ENCODE peak calls at places on chromosomes 7 and 10, in six cellular contexts. One of them, this sample, is unnamed.

GRCh38 chr10:132579027-132579859 is 41.7 kb downstream of the INPP5A start:
- DNase-seq in heart right ventricle: no peak
- DNase-seq in colonic mucosa: no peak
- DNase-seq in AG04450: no peak
- DNase-seq in lung: no peak
- DNase-seq in adrenal gland: no peak
- DNase-seq in this sample: no peak

GRCh38 chr10:6083523-6084475 is 5.0 kb upstream of the RBM17 start:
- DNase-seq in AG04450: no peak
- DNase-seq in adrenal gland: no peak
- DNase-seq in lung: no peak
- DNase-seq in heart right ventricle: no peak
- DNase-seq in colonic mucosa: no peak
- DNase-seq in this sample: no peak

GRCh38 chr7:129376076-129376777 is 58.0 kb upstream of the STRIP2 start:
- DNase-seq in AG04450: no peak
- DNase-seq in adrenal gland: no peak
- DNase-seq in colonic mucosa: peak; percentile 85
- DNase-seq in lung: peak; percentile 48
- DNase-seq in heart right ventricle: peak; percentile 10
- DNase-seq in this sample: peak; percentile 67

GRCh38 chr7:157824819-157825121 is 488.0 kb downstream of the DNAJB6 start:
- DNase-seq in colonic mucosa: no peak
- DNase-seq in adrenal gland: no peak
- DNase-seq in heart right ventricle: no peak
- DNase-seq in lung: no peak
- DNase-seq in AG04450: no peak
- DNase-seq in this sample: no peak

GRCh38 chr7:78742694-78743093 is 710.8 kb downstream of the MAGI2 start:
- DNase-seq in colonic mucosa: no peak
- DNase-seq in adrenal gland: no peak
- DNase-seq in lung: no peak
- DNase-seq in AG04450: no peak
- DNase-seq in heart right ventricle: no peak
- DNase-seq in this sample: no peak

GRCh38 chr7:6533893-6534804 is 17.1 kb downstream of the GRID2IP start:
- DNase-seq in AG04450: no peak
- DNase-seq in heart right ventricle: no peak
- DNase-seq in adrenal gland: no peak
- DNase-seq in colonic mucosa: no peak
- DNase-seq in lung: no peak
- DNase-seq in this sample: no peak

GRCh38 chr10:13526952-13527863 is 1.6 kb downstream of the BEND7 start:
- DNase-seq in adrenal gland: no peak
- DNase-seq in AG04450: no peak
- DNase-seq in heart right ventricle: no peak
- DNase-seq in colonic mucosa: no peak
- DNase-seq in lung: no peak
- DNase-seq in this sample: no peak

GRCh38 chr10:76942556-76943416 is 694.8 kb downstream of the KCNMA1 start:
- DNase-seq in colonic mucosa: no peak
- DNase-seq in lung: no peak
- DNase-seq in heart right ventricle: no peak
- DNase-seq in AG04450: no peak
- DNase-seq in adrenal gland: no peak
- DNase-seq in this sample: no peak

GRCh38 chr7:75888464-75889222 is 9.8 kb downstream of the RHBDD2 start:
- DNase-seq in heart right ventricle: peak; percentile 32
- DNase-seq in lung: peak; percentile 54
- DNase-seq in AG04450: no peak
- DNase-seq in colonic mucosa: no peak
- DNase-seq in adrenal gland: peak; percentile 87
- DNase-seq in this sample: no peak

GRCh38 chr7:100829150-100829716 is 1.9 kb upstream of the EPHB4 start:
- DNase-seq in adrenal gland: peak; percentile 59
- DNase-seq in heart right ventricle: peak; percentile 79
- DNase-seq in AG04450: no peak
- DNase-seq in lung: no peak
- DNase-seq in colonic mucosa: peak; percentile 44
- DNase-seq in this sample: no peak

GRCh38 chr7:66202380-66202779 is 2.8 kb upstream of the TPST1 start:
- DNase-seq in heart right ventricle: no peak
- DNase-seq in colonic mucosa: no peak
- DNase-seq in AG04450: no peak
- DNase-seq in lung: no peak
- DNase-seq in adrenal gland: no peak
- DNase-seq in this sample: no peak

GRCh38 chr10:123551259-123551658 is 114.9 kb upstream of the GPR26 start:
- DNase-seq in colonic mucosa: no peak
- DNase-seq in adrenal gland: no peak
- DNase-seq in heart right ventricle: no peak
- DNase-seq in lung: peak; percentile 27
- DNase-seq in AG04450: no peak
- DNase-seq in this sample: no peak

GRCh38 chr7:151091431-151091830 is 5.2 kb downstream of the AGAP3 start:
- DNase-seq in heart right ventricle: no peak
- DNase-seq in lung: no peak
- DNase-seq in colonic mucosa: peak; percentile 78
- DNase-seq in AG04450: no peak
- DNase-seq in adrenal gland: peak; percentile 40
- DNase-seq in this sample: peak; percentile 40

GRCh38 chr7:65974876-65975275 is 7.1 kb downstream of the GUSB start:
- DNase-seq in lung: no peak
- DNase-seq in colonic mucosa: no peak
- DNase-seq in AG04450: no peak
- DNase-seq in heart right ventricle: no peak
- DNase-seq in adrenal gland: no peak
- DNase-seq in this sample: no peak

GRCh38 chr10:90484518-90484917 is 373.3 kb downstream of the HTR7 start:
- DNase-seq in adrenal gland: no peak
- DNase-seq in AG04450: no peak
- DNase-seq in heart right ventricle: peak; percentile 13
- DNase-seq in colonic mucosa: no peak
- DNase-seq in lung: no peak
- DNase-seq in this sample: peak; percentile 1

GRCh38 chr10:12140038-12140437 is 10.6 kb downstream of the SEC61A2 start:
- DNase-seq in AG04450: no peak
- DNase-seq in colonic mucosa: no peak
- DNase-seq in lung: no peak
- DNase-seq in adrenal gland: no peak
- DNase-seq in heart right ventricle: no peak
- DNase-seq in this sample: no peak

GRCh38 chr10:75108684-75109458 is 2.6 kb upstream of the SAMD8 start:
- DNase-seq in adrenal gland: peak; percentile 50
- DNase-seq in AG04450: no peak
- DNase-seq in lung: no peak
- DNase-seq in heart right ventricle: peak; percentile 28
- DNase-seq in colonic mucosa: no peak
- DNase-seq in this sample: peak; percentile 99

GRCh38 chr10:80289451-80290287 is at the start of gene MAT1A:
- DNase-seq in adrenal gland: no peak
- DNase-seq in lung: no peak
- DNase-seq in heart right ventricle: no peak
- DNase-seq in colonic mucosa: peak; percentile 39
- DNase-seq in AG04450: no peak
- DNase-seq in this sample: peak; percentile 18

GRCh38 chr10:75452997-75453396 is 21.6 kb downstream of the LRMDA start:
- DNase-seq in colonic mucosa: no peak
- DNase-seq in lung: no peak
- DNase-seq in adrenal gland: no peak
- DNase-seq in AG04450: no peak
- DNase-seq in heart right ventricle: no peak
- DNase-seq in this sample: no peak

DNA sequence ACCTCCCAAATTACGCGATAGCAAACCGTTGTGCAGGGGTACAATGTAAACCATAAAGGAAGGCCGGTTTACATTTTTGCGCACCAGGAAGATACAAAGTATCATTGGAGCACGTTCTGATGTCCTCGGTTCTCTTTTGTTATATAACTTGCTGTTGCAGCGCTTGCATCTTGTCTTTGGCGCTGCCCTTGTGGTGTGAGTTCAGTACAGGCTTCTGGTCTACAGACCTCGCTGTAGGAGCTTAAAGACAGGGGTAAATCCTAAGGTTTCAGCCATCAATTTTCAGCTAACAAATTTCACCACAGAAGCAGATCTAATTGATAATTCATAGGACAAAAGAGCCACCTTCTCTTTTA is 1.5 kb upstream of the MKX start:
- DNase-seq in heart right ventricle: no peak
- DNase-seq in lung: no peak
- DNase-seq in AG04450: no peak
- DNase-seq in colonic mucosa: no peak
- DNase-seq in adrenal gland: no peak
- DNase-seq in this sample: no peak
- H3K27me3 ChIP-seq in heart right ventricle: peaks cover 70% of the 10 kb centered on the region
- H3K27me3 ChIP-seq in lung: peaks cover 5% of the 10 kb centered on the region
- H3K27me3 ChIP-seq in AG04450: peaks cover 68% of the 10 kb centered on the region
- H3K27me3 ChIP-seq in colonic mucosa: peaks cover 47% of the 10 kb centered on the region
- H3K27me3 ChIP-seq in adrenal gland: peaks cover 74% of the 10 kb centered on the region
- H3K27me3 ChIP-seq in this sample: no peaks in the 10 kb centered on the region

DNA sequence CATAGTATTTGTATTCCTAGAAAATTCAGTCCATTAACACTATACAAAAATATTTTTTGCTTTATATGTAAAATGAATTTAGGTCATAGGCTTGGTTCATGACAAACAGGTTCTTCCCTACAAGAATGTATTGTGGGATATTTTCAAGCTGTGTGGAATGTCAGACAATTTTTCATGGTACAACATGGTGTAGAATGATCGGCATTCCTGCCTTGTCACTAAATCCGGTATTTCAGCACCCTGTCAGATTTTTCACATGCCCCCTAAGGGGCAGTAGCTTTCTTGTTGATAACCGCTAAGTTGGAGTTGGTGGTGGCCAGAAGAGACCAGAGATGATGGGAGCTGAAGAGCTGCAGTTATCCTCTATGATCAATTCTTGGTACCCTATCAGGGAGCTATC is 154.3 kb downstream of the SORCS3 start:
- DNase-seq in AG04450: no peak
- DNase-seq in adrenal gland: no peak
- DNase-seq in lung: no peak
- DNase-seq in heart right ventricle: no peak
- DNase-seq in colonic mucosa: no peak
- DNase-seq in this sample: no peak
- H3K4me3 ChIP-seq in AG04450: no peak overlapping the region
- H3K4me3 ChIP-seq in adrenal gland: no peak overlapping the region
- H3K4me3 ChIP-seq in lung: no peak overlapping the region
- H3K4me3 ChIP-seq in heart right ventricle: no peak overlapping the region
- H3K4me3 ChIP-seq in colonic mucosa: no peak overlapping the region
- H3K4me3 ChIP-seq in this sample: no peak overlapping the region

GRCh38 chr10:2212196-2212719 is 474.9 kb upstream of the ADARB2 start:
- DNase-seq in colonic mucosa: no peak
- DNase-seq in heart right ventricle: no peak
- DNase-seq in adrenal gland: no peak
- DNase-seq in AG04450: no peak
- DNase-seq in lung: no peak
- DNase-seq in this sample: no peak

GRCh38 chr10:2214805-2215204 is 477.5 kb upstream of the ADARB2 start:
- DNase-seq in adrenal gland: no peak
- DNase-seq in colonic mucosa: no peak
- DNase-seq in heart right ventricle: no peak
- DNase-seq in AG04450: no peak
- DNase-seq in lung: no peak
- DNase-seq in this sample: no peak

GRCh38 chr10:2210083-2210482 is 472.8 kb upstream of the ADARB2 start:
- DNase-seq in AG04450: no peak
- DNase-seq in adrenal gland: no peak
- DNase-seq in colonic mucosa: no peak
- DNase-seq in lung: no peak
- DNase-seq in heart right ventricle: no peak
- DNase-seq in this sample: no peak

GRCh38 chr10:2208106-2208505 is 470.8 kb upstream of the ADARB2 start:
- DNase-seq in AG04450: no peak
- DNase-seq in heart right ventricle: no peak
- DNase-seq in adrenal gland: no peak
- DNase-seq in lung: no peak
- DNase-seq in colonic mucosa: no peak
- DNase-seq in this sample: no peak

GRCh38 chr10:2214035-2214434 is 476.7 kb upstream of the ADARB2 start:
- DNase-seq in AG04450: no peak
- DNase-seq in adrenal gland: no peak
- DNase-seq in colonic mucosa: no peak
- DNase-seq in lung: no peak
- DNase-seq in heart right ventricle: no peak
- DNase-seq in this sample: no peak
- H3K27ac ChIP-seq in AG04450: no peak overlapping the region
- H3K27ac ChIP-seq in adrenal gland: no peak overlapping the region
- H3K27ac ChIP-seq in colonic mucosa: no peak overlapping the region
- H3K27ac ChIP-seq in lung: no peak overlapping the region
- H3K27ac ChIP-seq in heart right ventricle: no peak overlapping the region
- H3K27ac ChIP-seq in this sample: no peak overlapping the region

GRCh38 chr10:47121336-47121735 is 178.7 kb upstream of the GDF10 start:
- DNase-seq in heart right ventricle: no peak
- DNase-seq in colonic mucosa: no peak
- DNase-seq in adrenal gland: no peak
- DNase-seq in AG04450: no peak
- DNase-seq in lung: no peak
- DNase-seq in this sample: no peak
- H3K27me3 ChIP-seq in heart right ventricle: no peaks in the 10 kb centered on the region
- H3K27me3 ChIP-seq in colonic mucosa: no peaks in the 10 kb centered on the region
- H3K27me3 ChIP-seq in adrenal gland: no peaks in the 10 kb centered on the region
- H3K27me3 ChIP-seq in AG04450: no peaks in the 10 kb centered on the region
- H3K27me3 ChIP-seq in lung: no peaks in the 10 kb centered on the region
- H3K27me3 ChIP-seq in this sample: no peaks in the 10 kb centered on the region

GRCh38 chr7:22589641-22590141 is 89.7 kb upstream of the STEAP1B start:
- DNase-seq in heart right ventricle: peak; percentile 89
- DNase-seq in adrenal gland: peak; percentile 60
- DNase-seq in colonic mucosa: no peak
- DNase-seq in lung: peak; percentile 72
- DNase-seq in AG04450: no peak
- DNase-seq in this sample: peak; percentile 13
- H3K4me3 ChIP-seq in heart right ventricle: peak overlapping the region; percentile 20
- H3K4me3 ChIP-seq in adrenal gland: no peak overlapping the region
- H3K4me3 ChIP-seq in colonic mucosa: no peak overlapping the region
- H3K4me3 ChIP-seq in lung: no peak overlapping the region
- H3K4me3 ChIP-seq in AG04450: no peak overlapping the region
- H3K4me3 ChIP-seq in this sample: no peak overlapping the region

This sample was measured in SJCRH30.